ENCODE peak calls at places on chromosomes 2 and 18, in six cellular contexts. T is uterus, D is thyroid gland, Q is body of pancreas, M is astrocyte of the spinal cord, G is HL-60. Y is an unnamed sample.

GRCh38 chr18:59696311-59697235 is 650 bp downstream of the CCBE1 start:
- DNase-seq in T (peak), M (peak), Q (no peak), D (peak), G (no peak), Y (no peak)

GRCh38 chr2:173326806-173327205 is 27.9 kb upstream of the CDCA7 start:
- DNase-seq in Q (no peak), T (no peak), D (no peak), M (peak), G (no peak), Y (no peak)

GRCh38 chr2:126999342-126999741 is 100.7 kb downstream of the TEX51 start:
- DNase-seq in T (no peak), D (no peak), Q (no peak), M (no peak), G (no peak), Y (no peak)

GRCh38 chr2:44479127-44479887 is 117.6 kb downstream of the CAMKMT start:
- DNase-seq in Q (peak), D (peak), G (peak), M (peak), T (no peak), Y (peak)

GRCh38 chr18:23634692-23635091 is 28.0 kb downstream of the ANKRD29 start:
- DNase-seq in T (no peak), Q (no peak), M (no peak), G (peak), D (no peak), Y (no peak)

GRCh38 chr2:189613077-189613636 is 32.6 kb upstream of the SLC40A1 start:
- DNase-seq in M (peak), D (peak), Q (peak), T (no peak), G (no peak), Y (no peak)

GRCh38 chr2:43845181-43845580 is 6.4 kb downstream of the ABCG8 start:
- DNase-seq in M (no peak), D (no peak), G (no peak), Q (no peak), T (no peak), Y (no peak)

GRCh38 chr2:128499367-128500135 is 180.9 kb upstream of the HS6ST1 start:
- DNase-seq in T (no peak), D (no peak), M (no peak), Q (no peak), G (no peak), Y (no peak)

GRCh38 chr18:56861244-56861643 is 210.1 kb downstream of the WDR7 start:
- DNase-seq in D (no peak), M (no peak), G (no peak), Q (no peak), T (no peak), Y (no peak)

GRCh38 chr2:106839849-106840595 is 45.9 kb downstream of the ST6GAL2 start:
- DNase-seq in Q (peak), D (peak), T (no peak), M (no peak), G (no peak), Y (no peak)

GRCh38 chr2:38635139-38635538 is 30.8 kb upstream of the GALM start:
- DNase-seq in D (no peak), Q (no peak), M (no peak), T (no peak), G (no peak), Y (no peak)

GRCh38 chr2:134206029-134206428 is 47.8 kb upstream of the MGAT5 start:
- DNase-seq in T (no peak), M (no peak), G (no peak), Q (no peak), D (no peak), Y (no peak)

GRCh38 chr2:98277156-98277859 is 68.9 kb upstream of the CNGA3 start:
- DNase-seq in D (no peak), T (no peak), Q (no peak), M (no peak), G (no peak), Y (peak)

GRCh38 chr2:174563530-174564282 is 33.9 kb downstream of the WIPF1 start:
- DNase-seq in T (no peak), Q (peak), G (no peak), M (no peak), D (peak), Y (no peak)

GRCh38 chr2:179751184-179751809 is 110.1 kb downstream of the ZNF385B start:
- DNase-seq in Q (no peak), M (peak), G (no peak), T (no peak), D (no peak), Y (no peak)

GRCh38 chr2:84435331-84436081 is 23.6 kb downstream of the SUCLG1 start:
- DNase-seq in G (no peak), Q (no peak), M (peak), T (no peak), D (peak), Y (peak)

GRCh38 chr2:205852457-205852856 is 170.2 kb downstream of the NRP2 start:
- DNase-seq in D (no peak), T (no peak), M (no peak), G (no peak), Q (peak), Y (no peak)

GRCh38 chr2:212032536-212033219 is 505.9 kb downstream of the ERBB4 start:
- DNase-seq in G (no peak), T (no peak), M (peak), Q (no peak), D (no peak), Y (no peak)

GRCh38 chr2:229852565-229852964 is 69.2 kb downstream of the TRIP12 start:
- DNase-seq in D (no peak), G (no peak), Q (no peak), M (peak), T (no peak), Y (peak)

GRCh38 chr2:45669109-45669508 is 17.6 kb downstream of the PRKCE start:
- DNase-seq in T (no peak), D (no peak), Q (no peak), G (no peak), M (no peak), Y (no peak)

GRCh38 chr2:216740557-216741222 is 45.3 kb upstream of the IGFBP5 start:
- DNase-seq in Q (no peak), T (no peak), G (no peak), D (peak), M (peak), Y (no peak)

GRCh38 chr18:46035701-46036680 is 36.1 kb downstream of the PSTPIP2 start:
- DNase-seq in G (no peak), Q (no peak), D (no peak), T (no peak), M (peak), Y (no peak)

GRCh38 chr18:56637897-56638231 is 528 bp downstream of the TXNL1 start:
- DNase-seq in Q (peak), T (no peak), D (peak), G (no peak), M (no peak), Y (no peak)

GRCh38 chr18:42675810-42676209 is 439.7 kb downstream of the RIT2 start:
- DNase-seq in T (no peak), G (no peak), D (no peak), M (no peak), Q (no peak), Y (peak)

GRCh38 chr2:44120428-44120827 is 48.2 kb upstream of the PPM1B start:
- DNase-seq in G (peak), Q (no peak), D (no peak), M (peak), T (no peak), Y (no peak)

GRCh38 chr2:195326537-195326936 is 330.5 kb upstream of the SLC39A10 start:
- DNase-seq in M (no peak), T (no peak), Q (no peak), G (no peak), D (no peak), Y (no peak)

GRCh38 chr2:15363142-15363541 is 198.0 kb downstream of the NBAS start:
- DNase-seq in M (peak), G (no peak), T (no peak), D (no peak), Q (no peak), Y (no peak)

GRCh38 chr2:221293949-221294736 is 278.0 kb downstream of the EPHA4 start:
- DNase-seq in D (no peak), T (no peak), M (no peak), Q (no peak), G (no peak), Y (peak)

GRCh38 chr2:130963849-130964793 is 127.4 kb downstream of the ARHGEF4 start:
- DNase-seq in M (no peak), D (peak), T (no peak), Q (no peak), G (no peak), Y (peak)

GRCh38 chr2:43105586-43106562 is 120.5 kb downstream of the ZFP36L2 start:
- DNase-seq in M (no peak), Q (peak), D (no peak), T (peak), G (peak), Y (no peak)

GRCh38 chr18:28078298-28078697 is 98.6 kb downstream of the CDH2 start:
- DNase-seq in G (no peak), M (no peak), D (no peak), Q (no peak), T (no peak), Y (no peak)

GRCh38 chr2:58156780-58157179 is 84.3 kb downstream of the FANCL start:
- DNase-seq in G (no peak), D (no peak), T (no peak), Q (no peak), M (peak), Y (no peak)

GRCh38 chr18:74142251-74142650 is 5.4 kb downstream of the FBXO15 start:
- DNase-seq in G (no peak), Q (no peak), M (no peak), D (no peak), T (no peak), Y (no peak)

GRCh38 chr2:191051825-191052778 is 38.1 kb upstream of the STAT1 start:
- DNase-seq in D (no peak), T (no peak), Q (no peak), G (peak), M (peak), Y (no peak)
- H3K4me3 ChIP-seq in D (no peak), T (no peak), Q (no peak), G (no peak), M (no peak), Y (no peak)

GRCh38 chr2:169106125-169106524 is 36.8 kb downstream of the DHRS9 start:
- DNase-seq in Q (no peak), D (no peak), M (no peak), G (no peak), T (no peak), Y (no peak)
- H3K4me3 ChIP-seq in Q (no peak), D (no peak), M (no peak), G (no peak), T (no peak), Y (no peak)

GRCh38 chr2:113272463-113272862 is 6.3 kb downstream of the PAX8 start:
- DNase-seq in D (no peak), G (no peak), M (no peak), Q (no peak), T (no peak), Y (no peak)
- H3K4me3 ChIP-seq in D (no peak), G (no peak), M (no peak), Q (no peak), T (no peak), Y (no peak)

GRCh38 chr2:70735065-70735464 is 32.9 kb downstream of the ADD2 start:
- DNase-seq in G (no peak), D (no peak), T (no peak), M (no peak), Q (no peak), Y (no peak)
- H3K4me3 ChIP-seq in G (no peak), D (no peak), T (no peak), M (no peak), Q (no peak), Y (no peak)